ENCODE peak calls at places on chromosomes 7 and 10, in six cellular contexts. L is mammary epithelial cell; W is effector memory CD8-positive, alpha-beta T cell; Z is T-helper 9 cell; I is NCI-H2029 treated with DMSO at 0.1 percent for 48 hours; R is NCI-H2081. J is an unnamed sample.

GRCh38 chr10:71150811-71151210 is 61.6 kb upstream of the UNC5B start:
- DNase-seq in W (no peak), I (no peak), L (no peak), R (no peak), Z (no peak), J (peak)

GRCh38 chr7:150428671-150429451 is 21.6 kb upstream of the GIMAP8 start:
- DNase-seq in W (no peak), I (no peak), L (peak), R (peak), Z (no peak), J (peak)

GRCh38 chr7:136857573-136857972 is 10.9 kb upstream of the CHRM2 start:
- DNase-seq in Z (no peak), I (no peak), L (peak), R (no peak), W (no peak), J (no peak)

GRCh38 chr10:90920986-90921643 is at the start of gene ANKRD1:
- DNase-seq in W (no peak), I (no peak), L (peak), Z (no peak), R (no peak), J (no peak)

GRCh38 chr10:17454181-17454800 is at the start of gene ST8SIA6:
- DNase-seq in W (peak), Z (peak), L (peak), R (peak), I (no peak), J (no peak)

GRCh38 chr7:99839560-99840011 is 11.8 kb downstream of the CYP3A43 start:
- DNase-seq in Z (no peak), L (peak), R (peak), I (peak), W (no peak), J (peak)

GRCh38 chr10:114634607-114634974 is 23.5 kb downstream of the ABLIM1 start:
- DNase-seq in I (no peak), W (no peak), L (peak), R (no peak), Z (no peak), J (no peak)

GRCh38 chr7:45451636-45452035 is 122.5 kb upstream of the ADCY1 start:
- DNase-seq in Z (no peak), L (peak), I (no peak), R (no peak), W (no peak), J (no peak)

GRCh38 chr7:45902820-45903219 is 14.5 kb downstream of the IGFBP1 start:
- DNase-seq in R (no peak), I (no peak), L (no peak), Z (no peak), W (no peak), J (no peak)

GRCh38 chr7:136102881-136103280 is 125.7 kb upstream of the MTPN start:
- DNase-seq in R (no peak), L (no peak), I (no peak), W (no peak), Z (no peak), J (no peak)

GRCh38 chr7:74429153-74429747 is 24.5 kb upstream of the GTF2IRD1 start:
- DNase-seq in R (no peak), Z (no peak), L (no peak), W (no peak), I (no peak), J (no peak)

GRCh38 chr7:26279405-26279804 is 12.3 kb upstream of the SNX10 start:
- DNase-seq in W (no peak), Z (no peak), R (no peak), I (no peak), L (no peak), J (no peak)

GRCh38 chr7:89593125-89593524 is 561.1 kb upstream of the STEAP1 start:
- DNase-seq in R (no peak), Z (no peak), I (no peak), W (no peak), L (no peak), J (no peak)

GRCh38 chr10:11882646-11883375 is 59.7 kb downstream of the PROSER2 start:
- DNase-seq in W (no peak), L (peak), I (no peak), R (no peak), Z (no peak), J (no peak)

GRCh38 chr7:92797284-92797683 is 39.1 kb downstream of the CDK6 start:
- DNase-seq in L (no peak), R (no peak), I (no peak), Z (no peak), W (no peak), J (no peak)

GRCh38 chr10:124045794-124046355 is 47.5 kb downstream of the CHST15 start:
- DNase-seq in R (no peak), Z (no peak), I (no peak), W (no peak), L (no peak), J (no peak)

GRCh38 chr10:131571346-131571745 is 259.8 kb upstream of the TCERG1L start:
- DNase-seq in L (no peak), Z (no peak), R (no peak), W (no peak), I (no peak), J (no peak)

GRCh38 chr10:118020365-118020764 is 26.4 kb downstream of the RAB11FIP2 start:
- DNase-seq in Z (no peak), I (no peak), W (no peak), R (no peak), L (no peak), J (no peak)

GRCh38 chr10:93871805-93872204 is 22.0 kb upstream of the SLC35G1 start:
- DNase-seq in L (no peak), R (no peak), I (no peak), W (no peak), Z (no peak), J (no peak)

GRCh38 chr7:94436018-94436604 is 41.4 kb downstream of the COL1A2 start:
- DNase-seq in W (peak), I (peak), L (peak), R (peak), Z (peak), J (peak)

GRCh38 chr10:57627642-57628178 is 640.0 kb downstream of the IPMK start:
- DNase-seq in W (no peak), Z (no peak), R (no peak), L (no peak), I (peak), J (no peak)

GRCh38 chr10:17512341-17513001 is 58.1 kb upstream of the ST8SIA6 start:
- DNase-seq in L (peak), I (no peak), Z (no peak), W (no peak), R (no peak), J (no peak)

GRCh38 chr7:108135446-108136190 is 5.5 kb upstream of the LAMB4 start:
- DNase-seq in W (no peak), L (no peak), I (no peak), Z (no peak), R (no peak), J (no peak)

GRCh38 chr10:35421553-35422178 is 85.4 kb downstream of the CCNY start:
- DNase-seq in R (no peak), I (no peak), Z (no peak), L (peak), W (no peak), J (no peak)

GRCh38 chr10:119735451-119735850 is 9.6 kb downstream of the INPP5F start:
- DNase-seq in Z (no peak), R (no peak), L (no peak), I (no peak), W (no peak), J (no peak)

GRCh38 chr10:49552277-49552676 is 13.4 kb upstream of the ERCC6 start:
- DNase-seq in L (peak), Z (no peak), R (no peak), I (no peak), W (no peak), J (no peak)

GRCh38 chr10:76248781-76249180 is 817.4 kb downstream of the LRMDA start:
- DNase-seq in L (no peak), W (no peak), I (no peak), Z (no peak), R (no peak), J (no peak)

GRCh38 chr7:18384491-18385143 is 110.9 kb upstream of the HDAC9 start:
- DNase-seq in R (peak), I (no peak), L (no peak), W (no peak), Z (no peak), J (peak)

GRCh38 chr7:70301673-70302072 is 703.4 kb downstream of the AUTS2 start:
- DNase-seq in W (no peak), R (no peak), Z (no peak), I (no peak), L (no peak), J (no peak)